ENCODE peak calls at places on chromosomes 4 and X, in six cellular contexts. I, P, L, M, K and G are unnamed samples.

GRCh38 chr4:88573995-88574394 is 18.3 kb upstream of the HERC3 start:
- DNase-seq in M (no peak), L (no peak), P (no peak), I (no peak), K (peak), G (no peak)

GRCh38 chr4:69025191-69025998 is 70.9 kb upstream of the UGT2B7 start:
- DNase-seq in K (peak), M (no peak), P (peak), L (no peak), I (no peak), G (no peak)

GRCh38 chr4:75048208-75048879 is 115.4 kb downstream of the PARM1 start:
- DNase-seq in K (no peak), I (no peak), P (no peak), M (no peak), L (no peak), G (no peak)

GRCh38 chrX:43881410-43882293 is 598 bp downstream of the MAOB start:
- DNase-seq in P (no peak), I (no peak), M (no peak), K (no peak), L (peak), G (no peak)

GRCh38 chr4:86223472-86223871 is 136.4 kb downstream of the MAPK10 start:
- DNase-seq in P (no peak), L (no peak), K (peak), I (peak), M (no peak), G (peak)

GRCh38 chr4:109998867-109999303 is 86.2 kb downstream of the EGF start:
- DNase-seq in L (no peak), P (no peak), I (peak), M (no peak), K (peak), G (no peak)

GRCh38 chr4:125741825-125742452 is 427.2 kb downstream of the FAT4 start:
- DNase-seq in P (no peak), I (no peak), L (no peak), K (no peak), M (no peak), G (no peak)

GRCh38 chr4:7381221-7381889 is 53.4 kb downstream of the PSAPL1 start:
- DNase-seq in I (no peak), L (peak), K (no peak), P (peak), M (no peak), G (no peak)

GRCh38 chr4:108644237-108644636 is 6.2 kb upstream of the OSTC start:
- DNase-seq in P (no peak), K (no peak), L (no peak), M (no peak), I (no peak), G (no peak)

GRCh38 chrX:9349572-9350259 is 115.1 kb upstream of the TBL1X start:
- DNase-seq in I (no peak), M (no peak), L (no peak), K (no peak), P (peak), G (no peak)

GRCh38 chr4:54228064-54228527 is 997 bp upstream of the PDGFRA start:
- DNase-seq in L (peak), K (no peak), I (peak), M (peak), P (peak), G (peak)

GRCh38 chr4:81512945-81513584 is 41.4 kb upstream of the RASGEF1B start:
- DNase-seq in L (no peak), K (no peak), P (peak), I (no peak), M (no peak), G (no peak)

GRCh38 chr4:5780831-5781480 is 70.0 kb downstream of the EVC start:
- DNase-seq in K (no peak), M (no peak), L (no peak), P (peak), I (no peak), G (no peak)

GRCh38 chr4:29002151-29002550 is 1718.0 kb upstream of the PCDH7 start:
- DNase-seq in M (no peak), L (no peak), I (no peak), K (no peak), P (no peak), G (no peak)

GRCh38 chrX:4240541-4241194 is 527.2 kb upstream of the PRKX start:
- DNase-seq in L (no peak), I (no peak), M (no peak), P (no peak), K (no peak), G (no peak)

GRCh38 chr4:73067971-73068394 is 1.5 kb downstream of the COX18 start:
- DNase-seq in P (no peak), K (no peak), I (no peak), M (no peak), L (no peak), G (no peak)

GRCh38 chr4:79163981-79164490 is 161.8 kb downstream of the NAA11 start:
- DNase-seq in K (no peak), I (no peak), M (no peak), P (no peak), L (no peak), G (no peak)

GRCh38 chrX:118976599-118977340 is 2.4 kb downstream of the LONRF3 start:
- DNase-seq in K (no peak), L (peak), M (no peak), I (no peak), P (peak), G (peak)

GRCh38 chr4:87409420-87409939 is 12.9 kb upstream of the NUDT9 start:
- DNase-seq in P (no peak), M (no peak), K (no peak), I (no peak), L (no peak), G (no peak)

GRCh38 chr4:99808260-99808857 is 8.3 kb upstream of the DAPP1 start:
- DNase-seq in M (no peak), L (peak), K (peak), P (peak), I (peak), G (peak)

GRCh38 chrX:110924871-110925270 is 129.3 kb upstream of the CHRDL1 start:
- DNase-seq in L (no peak), M (no peak), K (no peak), I (no peak), P (no peak), G (no peak)

GRCh38 chr4:132669786-132670185 is 479.3 kb upstream of the PCDH10 start:
- DNase-seq in P (no peak), L (no peak), K (no peak), I (no peak), M (no peak), G (no peak)

GRCh38 chr4:143616771-143617170 is 83.7 kb downstream of the FREM3 start:
- DNase-seq in L (no peak), K (no peak), M (no peak), I (peak), P (no peak), G (peak)

GRCh38 chrX:101973066-101973465 is 41.2 kb upstream of the ZMAT1 start:
- DNase-seq in I (no peak), L (no peak), K (no peak), M (no peak), P (no peak), G (no peak)

GRCh38 chr4:164716901-164717300 is 37.0 kb upstream of the SMIM31 start:
- DNase-seq in I (no peak), M (no peak), P (no peak), L (no peak), K (no peak), G (no peak)

GRCh38 chrX:101595739-101596419 is 21.9 kb downstream of the ARMCX6 start:
- DNase-seq in M (no peak), K (peak), P (no peak), L (no peak), I (peak), G (peak)

GRCh38 chr4:78624048-78624447 is 72.5 kb downstream of the ANXA3 start:
- DNase-seq in I (no peak), K (no peak), M (no peak), L (no peak), P (no peak), G (no peak)

GRCh38 chr4:177484613-177485021 is 42.4 kb upstream of the AGA start:
- DNase-seq in L (no peak), I (no peak), P (no peak), M (no peak), K (peak), G (no peak)

GRCh38 chrX:69024931-69025330 is 140.3 kb downstream of the PJA1 start:
- DNase-seq in M (no peak), K (no peak), I (no peak), P (peak), L (peak), G (no peak)

GRCh38 chr4:87967193-87967592 is 8.3 kb upstream of the SPP1 start:
- DNase-seq in I (no peak), K (no peak), L (no peak), P (no peak), M (no peak), G (no peak)

GRCh38 chrX:9515973-9516538 is 51.2 kb downstream of the TBL1X start:
- DNase-seq in M (no peak), L (no peak), P (no peak), I (no peak), K (no peak), G (no peak)

GRCh38 chr4:38424171-38424871 is 239.7 kb upstream of the KLF3 start:
- DNase-seq in M (no peak), K (no peak), P (no peak), L (peak), I (no peak), G (no peak)

GRCh38 chr4:149292422-149293055 is 523.1 kb downstream of the IQCM start:
- DNase-seq in I (no peak), P (no peak), K (no peak), M (no peak), L (peak), G (no peak)

GRCh38 chr4:26815199-26815598 is 45.4 kb upstream of the STIM2 start:
- DNase-seq in I (no peak), K (no peak), M (no peak), L (no peak), P (no peak), G (no peak)

GRCh38 chr4:174629265-174629664 is 107.0 kb upstream of the HPGD start:
- DNase-seq in K (no peak), M (no peak), L (no peak), I (no peak), P (no peak), G (no peak)

GRCh38 chr4:124941267-124941666 is 228.7 kb upstream of the ANKRD50 start:
- DNase-seq in M (no peak), P (no peak), L (no peak), I (no peak), K (peak), G (no peak)

DNA sequence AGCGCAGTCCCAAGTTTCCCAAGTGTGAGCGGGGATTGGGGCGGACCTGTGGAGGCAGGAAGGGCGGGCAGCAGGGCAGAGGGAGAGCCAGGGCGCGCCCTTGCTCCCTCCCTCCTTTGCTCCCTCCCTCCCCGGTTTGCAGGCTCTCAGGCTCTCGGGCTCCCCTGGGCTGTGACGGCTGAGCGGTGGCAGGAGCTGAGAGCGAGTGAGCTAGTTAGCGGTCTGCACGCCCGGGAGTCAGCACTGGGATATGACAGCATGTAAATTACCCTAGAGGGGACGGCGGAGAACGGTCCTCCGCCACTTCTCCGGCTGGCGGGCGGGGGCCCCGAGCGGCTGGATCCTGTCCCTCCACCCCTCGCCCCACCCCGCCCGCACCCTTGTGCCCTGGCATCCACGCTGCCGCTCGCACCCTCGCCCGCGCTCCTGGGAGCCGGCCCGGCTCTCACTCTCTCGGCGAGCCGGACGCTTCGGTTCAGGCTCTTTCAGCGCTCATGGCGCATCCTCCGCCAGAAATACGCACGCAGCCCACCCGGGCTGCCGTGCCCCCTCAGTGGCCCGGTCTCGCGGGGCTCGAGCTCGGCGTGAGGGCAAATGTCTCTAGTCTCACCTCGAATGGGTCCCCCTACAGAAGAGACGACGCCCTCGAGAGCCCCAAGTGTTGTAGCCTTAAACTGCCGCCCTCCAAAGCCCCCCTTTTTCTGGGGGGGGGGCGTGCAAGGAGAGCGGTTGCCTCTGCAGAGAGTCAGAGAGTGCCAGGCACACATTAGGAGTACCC is at the start of gene TSC22D3:
- DNase-seq in K (peak), P (peak), I (peak), M (peak), L (peak), G (peak)
- TF ChIP-seq POLR2A in K (no peak), P (no peak), I (no peak), M (no peak), L (peak), G (no peak)

DNA sequence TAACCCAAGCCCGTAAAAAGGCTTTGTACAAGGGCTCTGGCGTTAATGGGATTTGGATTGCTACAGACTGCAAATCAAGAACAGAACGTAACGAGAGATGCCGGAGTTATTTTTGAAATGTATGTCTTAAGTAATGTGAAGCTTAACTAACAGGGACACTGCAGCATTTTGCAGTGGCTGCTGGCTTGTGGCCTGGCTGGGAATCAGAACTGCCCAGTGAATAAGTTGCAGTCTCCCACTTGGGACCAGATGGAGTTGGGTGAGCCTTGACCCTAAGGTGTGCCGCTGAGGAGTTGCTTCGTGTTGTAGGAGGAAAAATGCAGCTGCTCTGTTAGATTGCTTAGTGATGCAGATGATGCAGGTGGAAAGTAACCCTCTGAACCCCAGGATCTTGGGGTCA is 318.3 kb downstream of the DHX15 start:
- DNase-seq in I (no peak), M (no peak), K (no peak), L (no peak), P (no peak), G (no peak)
- TF ChIP-seq POLR2A in I (no peak), M (no peak), K (no peak), L (no peak), P (no peak), G (no peak)

GRCh38 chr4:168831919-168832745 is 177.9 kb downstream of the CBR4 start:
- DNase-seq in M (no peak), I (peak), L (peak), P (peak), K (peak), G (peak)
- TF ChIP-seq POLR2A in M (peak), I (no peak), L (peak), P (peak), K (peak), G (peak)

GRCh38 chr4:3463556-3464348 is 646 bp downstream of the DOK7 start:
- DNase-seq in L (no peak), P (no peak), I (no peak), M (no peak), K (no peak), G (no peak)

GRCh38 chr4:3462321-3462789 is 751 bp upstream of the DOK7 start:
- DNase-seq in P (no peak), K (no peak), L (no peak), I (no peak), M (no peak), G (no peak)

GRCh38 chr4:3464349-3464905 is 1.3 kb downstream of the DOK7 start:
- DNase-seq in K (no peak), P (no peak), I (no peak), L (no peak), M (no peak), G (no peak)

GRCh38 chr4:3461515-3462291 is 1.4 kb upstream of the DOK7 start:
- DNase-seq in K (no peak), P (peak), L (peak), I (no peak), M (no peak), G (peak)

GRCh38 chr4:3462790-3463415 is at the start of gene DOK7:
- DNase-seq in K (no peak), M (no peak), I (no peak), P (no peak), L (peak), G (no peak)
- TF ChIP-seq POLR2A in K (no peak), M (no peak), I (no peak), P (no peak), L (peak), G (no peak)

DNA sequence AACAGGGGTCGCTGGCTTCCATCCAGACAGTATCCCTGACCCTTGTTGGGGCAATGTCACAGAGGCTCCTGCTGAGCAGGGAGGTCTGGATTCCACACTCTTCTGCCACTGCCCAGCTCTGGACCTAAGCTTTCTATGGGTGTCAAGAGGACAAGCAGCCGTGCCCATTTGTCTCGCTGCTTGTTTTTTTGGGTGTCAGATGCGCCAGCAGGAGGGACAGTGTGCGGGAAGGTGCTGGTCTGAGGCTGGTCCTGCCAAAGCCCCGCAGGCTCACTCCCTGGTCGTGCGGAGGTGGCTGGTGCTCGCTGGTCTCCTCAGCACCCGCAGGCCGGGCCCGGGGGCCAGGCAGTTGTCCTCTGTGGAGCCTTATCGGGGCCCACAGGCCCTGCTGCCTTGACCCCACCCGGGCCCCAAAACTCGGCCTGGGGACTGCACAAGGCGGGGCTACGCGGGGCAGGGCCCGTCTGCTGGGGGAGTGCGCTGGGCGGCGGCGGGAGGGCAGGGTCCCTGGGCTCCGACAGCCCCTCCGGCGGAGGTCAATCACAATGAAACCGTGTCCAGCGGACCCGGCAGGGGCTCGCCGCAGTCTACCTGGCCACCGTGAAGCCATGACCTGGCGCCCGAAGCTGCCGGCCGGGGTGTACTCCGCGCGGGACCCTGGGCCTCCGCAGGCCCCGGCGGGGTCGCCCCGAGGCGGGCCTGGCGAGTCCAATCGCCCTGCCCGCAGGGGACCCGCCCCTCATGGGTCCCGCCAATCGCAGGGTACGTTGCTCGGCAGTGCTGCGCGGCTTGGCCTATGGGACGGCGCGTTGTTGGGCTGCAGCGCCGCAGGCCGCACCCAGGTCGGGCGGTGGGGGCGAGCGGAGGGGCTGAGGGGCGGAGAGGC is at the start of gene ADD1:
- DNase-seq in I (peak), K (peak), L (peak), M (peak), P (peak), G (peak)
- TF ChIP-seq POLR2A in I (no peak), K (peak), L (peak), M (peak), P (peak), G (peak)

GRCh38 chr4:76951333-76952033 is 1.9 kb downstream of the SEPTIN11 start:
- DNase-seq in L (no peak), K (no peak), P (no peak), M (no peak), I (no peak), G (no peak)

GRCh38 chr4:76948441-76949292 is 885 bp upstream of the SEPTIN11 start:
- DNase-seq in I (peak), M (no peak), K (peak), P (peak), L (peak), G (peak)

GRCh38 chr4:76950846-76951321 is 1.3 kb downstream of the SEPTIN11 start:
- DNase-seq in P (no peak), L (no peak), I (no peak), M (no peak), K (no peak), G (peak)

GRCh38 chr4:76950052-76950845 is 697 bp downstream of the SEPTIN11 start:
- DNase-seq in M (no peak), L (peak), K (no peak), I (peak), P (peak), G (peak)

GRCh38 chr4:76949293-76950051 is at the start of gene SEPTIN11:
- DNase-seq in L (peak), I (peak), P (peak), M (peak), K (peak), G (peak)
- TF ChIP-seq POLR2A in L (peak), I (peak), P (peak), M (peak), K (peak), G (peak)

GRCh38 chrX:121858867-121859647 is 811.6 kb downstream of the GLUD2 start:
- DNase-seq in M (no peak), K (no peak), P (no peak), L (no peak), I (no peak), G (no peak)

GRCh38 chrX:121863976-121864375 is 816.6 kb downstream of the GLUD2 start:
- DNase-seq in M (no peak), P (no peak), K (no peak), L (no peak), I (no peak), G (no peak)
- TF ChIP-seq POLR2A in M (no peak), P (no peak), K (no peak), L (no peak), I (no peak), G (no peak)